ENCODE peak calls at places on chromosomes 13 and 19, in six cellular contexts. R, L, N, T, U and W are unnamed samples.

GRCh38 chr19:46410205-46411087 is 2.9 kb downstream of the CCDC8 start:
- DNase-seq in R (no peak), L (no peak), N (no peak), T (no peak), U (no peak), W (no peak)

GRCh38 chr13:75250526-75251183 is 231.3 kb downstream of the TBC1D4 start:
- DNase-seq in R (no peak), L (peak; percentile 86), N (peak; percentile 78), T (no peak), U (no peak), W (no peak)

GRCh38 chr13:26710166-26710565 is 50.4 kb downstream of the GPR12 start:
- DNase-seq in R (no peak), L (no peak), N (no peak), T (no peak), U (no peak), W (no peak)

GRCh38 chr19:30093966-30094770 is 152.1 kb downstream of the URI1 start:
- DNase-seq in R (no peak), L (no peak), N (no peak), T (no peak), U (no peak), W (no peak)

GRCh38 chr13:48640767-48641166 is 13.0 kb upstream of the CYSLTR2 start:
- DNase-seq in R (no peak), L (no peak), N (no peak), T (no peak), U (no peak), W (no peak)

GRCh38 chr19:3178377-3178972 is at the start of gene S1PR4:
- DNase-seq in R (no peak), L (no peak), N (no peak), T (peak; percentile 36), U (no peak), W (peak; percentile 37)

GRCh38 chr19:48501446-48501960 is 10.1 kb downstream of the LMTK3 start:
- DNase-seq in R (peak; percentile 94), L (no peak), N (no peak), T (peak; percentile 24), U (peak; percentile 88), W (no peak)

GRCh38 chr13:62906896-62907295 is 1491.2 kb upstream of the PCDH20 start:
- DNase-seq in R (peak; percentile 3), L (no peak), N (no peak), T (no peak), U (no peak), W (no peak)

GRCh38 chr19:48719263-48720171 is at the start of gene MAMSTR:
- DNase-seq in R (no peak), L (no peak), N (no peak), T (no peak), U (no peak), W (no peak)

GRCh38 chr13:63048648-63049047 is 1633.0 kb upstream of the PCDH20 start:
- DNase-seq in R (no peak), L (peak; percentile 25), N (no peak), T (no peak), U (no peak), W (no peak)

GRCh38 chr19:44717603-44718002 is 18.7 kb downstream of the CEACAM16 start:
- DNase-seq in R (no peak), L (no peak), N (no peak), T (no peak), U (no peak), W (no peak)

GRCh38 chr13:109778102-109778542 is 8.3 kb downstream of the IRS2 start:
- DNase-seq in R (peak; percentile 39), L (peak; percentile 66), N (peak; percentile 74), T (no peak), U (no peak), W (no peak)